ENCODE peak calls at places on chromosomes 12 and 14, in four cellular contexts. U is K562, K is adrenal gland, L is upper lobe of left lung. A is an unnamed sample.
A peak's percentile ranks its signal among the peaks of the same experiment; 100 is the strongest.

GRCh38 chr14:33254876-33255275 is 316.2 kb downstream of the NPAS3 start:
- DNase-seq in U (no peak), K (no peak), L (no peak), A (no peak)

GRCh38 chr12:88663001-88663400 is 82.7 kb upstream of the KITLG start:
- DNase-seq in U (no peak), K (no peak), L (no peak), A (no peak)

GRCh38 chr14:77498984-77499527 is 440 bp upstream of the ISM2 start:
- DNase-seq in U (no peak), K (no peak), L (no peak), A (no peak)

GRCh38 chr12:72025524-72025923 is 86.9 kb downstream of the TPH2 start:
- DNase-seq in U (no peak), K (no peak), L (no peak), A (no peak)

GRCh38 chr12:5243014-5243413 is 188.9 kb upstream of the NTF3 start:
- DNase-seq in U (no peak), K (no peak), L (no peak), A (peak; percentile 50)

GRCh38 chr12:48126953-48127630 is 7.9 kb downstream of the PFKM start:
- DNase-seq in U (no peak), K (no peak), L (no peak), A (no peak)

GRCh38 chr12:52555577-52555976 is 2.6 kb upstream of the KRT71 start:
- DNase-seq in U (no peak), K (no peak), L (no peak), A (no peak)

GRCh38 chr12:126108247-126108646 is 1043.0 kb downstream of the AACS start:
- DNase-seq in U (no peak), K (no peak), L (no peak), A (no peak)

GRCh38 chr12:44314007-44314500 is 478.2 kb downstream of the TMEM117 start:
- DNase-seq in U (no peak), K (no peak), L (no peak), A (no peak)

GRCh38 chr14:64536488-64537245 is 3.9 kb upstream of the HSPA2 start:
- DNase-seq in U (no peak), K (no peak), L (no peak), A (no peak)

GRCh38 chr14:68487805-68488590 is 304.9 kb downstream of the ZFP36L1 start:
- DNase-seq in U (peak; percentile 30), K (no peak), L (no peak), A (no peak)

GRCh38 chr12:11884661-11885060 is 186.1 kb upstream of the BCL2L14 start:
- DNase-seq in U (no peak), K (no peak), L (no peak), A (no peak)

GRCh38 chr12:93032748-93033147 is 103.7 kb upstream of the EEA1 start:
- DNase-seq in U (no peak), K (no peak), L (no peak), A (peak; percentile 29)
- H3K27ac ChIP-seq in U (no peak overlapping the region), K (no peak overlapping the region), L (no peak overlapping the region), A (peak overlapping the region; percentile 15)

GRCh38 chr12:96982671-96983070 is 75.6 kb downstream of the NEDD1 start:
- DNase-seq in U (no peak), K (no peak), L (no peak), A (no peak)

GRCh38 chr12:96981053-96981452 is 74.0 kb downstream of the NEDD1 start:
- DNase-seq in U (no peak), K (no peak), L (no peak), A (no peak)

GRCh38 chr12:96979532-96979931 is 72.5 kb downstream of the NEDD1 start:
- DNase-seq in U (no peak), K (no peak), L (no peak), A (no peak)
- H3K9me3 ChIP-seq in U (no peaks in the 10 kb centered on the region), K (no peaks in the 10 kb centered on the region), L (no peaks in the 10 kb centered on the region), A (no peaks in the 10 kb centered on the region)

DNA sequence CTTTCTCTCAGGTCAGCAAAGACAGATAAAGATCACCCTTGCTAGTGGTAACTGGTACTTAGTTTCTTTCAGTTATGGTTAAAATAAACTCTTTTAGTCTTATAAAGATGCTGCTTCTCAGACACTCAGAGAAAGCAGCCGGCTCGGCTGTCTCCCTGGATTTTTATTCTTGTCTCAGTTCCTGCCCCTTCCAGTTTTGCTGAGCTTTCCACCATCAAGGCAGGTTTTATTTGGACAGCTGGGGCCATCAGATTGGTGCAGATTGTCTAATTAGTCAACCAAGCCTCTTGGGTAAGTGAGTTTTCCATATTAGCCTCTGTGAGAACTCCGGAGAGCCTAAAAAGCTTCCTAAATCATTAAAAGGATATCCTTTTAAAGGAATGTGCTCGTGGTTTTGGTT is 130.8 kb upstream of the BMP4 start:
- DNase-seq in U (no peak), K (no peak), L (no peak), A (peak; percentile 56)
- H3K27me3 ChIP-seq in U (no peaks in the 10 kb centered on the region), K (no peaks in the 10 kb centered on the region), L (no peaks in the 10 kb centered on the region), A (no peaks in the 10 kb centered on the region)

GRCh38 chr14:97224016-97224415 is 426.8 kb downstream of the VRK1 start:
- DNase-seq in U (no peak), K (no peak), L (no peak), A (no peak)
- H3K27ac ChIP-seq in U (no peak overlapping the region), K (no peak overlapping the region), L (no peak overlapping the region), A (no peak overlapping the region)